ENCODE peak calls at places on chromosomes 3 and 15, in six cellular contexts. One of them, this sample, is unnamed.
A peak's percentile ranks its signal among the peaks of the same experiment; 100 is the strongest.

GRCh38 chr15:92848852-92849598 is 51.1 kb upstream of the CHD2 start:
- DNase-seq in fibroblast of lung: peak; percentile 92
- DNase-seq in neural progenitor cell: no peak
- DNase-seq in MM.1S: no peak
- DNase-seq in PC-3: no peak
- DNase-seq in K562: peak; percentile 43
- DNase-seq in this sample: no peak

GRCh38 chr15:46413799-46414198 is 779.0 kb downstream of the SQOR start:
- DNase-seq in fibroblast of lung: peak; percentile 43
- DNase-seq in neural progenitor cell: no peak
- DNase-seq in MM.1S: no peak
- DNase-seq in PC-3: peak; percentile 12
- DNase-seq in K562: no peak
- DNase-seq in this sample: no peak

GRCh38 chr3:198028718-198029117 is 68.7 kb downstream of the LMLN start:
- DNase-seq in fibroblast of lung: peak; percentile 88
- DNase-seq in neural progenitor cell: no peak
- DNase-seq in MM.1S: no peak
- DNase-seq in PC-3: peak; percentile 8
- DNase-seq in K562: no peak
- DNase-seq in this sample: no peak

GRCh38 chr3:156459434-156459833 is 95.5 kb downstream of the SSR3 start:
- DNase-seq in fibroblast of lung: no peak
- DNase-seq in neural progenitor cell: no peak
- DNase-seq in MM.1S: no peak
- DNase-seq in PC-3: no peak
- DNase-seq in K562: no peak
- DNase-seq in this sample: no peak

GRCh38 chr3:146065573-146066006 is 95.4 kb downstream of the PLOD2 start:
- DNase-seq in fibroblast of lung: peak; percentile 88
- DNase-seq in neural progenitor cell: peak; percentile 61
- DNase-seq in MM.1S: peak; percentile 66
- DNase-seq in PC-3: peak; percentile 82
- DNase-seq in K562: no peak
- DNase-seq in this sample: no peak

GRCh38 chr15:31265871-31266711 is 60.5 kb upstream of the KLF13 start:
- DNase-seq in fibroblast of lung: peak; percentile 38
- DNase-seq in neural progenitor cell: peak; percentile 3
- DNase-seq in MM.1S: peak; percentile 97
- DNase-seq in PC-3: no peak
- DNase-seq in K562: no peak
- DNase-seq in this sample: peak; percentile 31

GRCh38 chr15:31768055-31768454 is 262.3 kb upstream of the CHRNA7 start:
- DNase-seq in fibroblast of lung: no peak
- DNase-seq in neural progenitor cell: no peak
- DNase-seq in MM.1S: no peak
- DNase-seq in PC-3: no peak
- DNase-seq in K562: no peak
- DNase-seq in this sample: no peak

GRCh38 chr3:24299801-24300626 is 194.6 kb downstream of the THRB start:
- DNase-seq in fibroblast of lung: peak; percentile 75
- DNase-seq in neural progenitor cell: no peak
- DNase-seq in MM.1S: no peak
- DNase-seq in PC-3: peak; percentile 87
- DNase-seq in K562: no peak
- DNase-seq in this sample: no peak

GRCh38 chr3:18853269-18853668 is 295.0 kb upstream of the KCNH8 start:
- DNase-seq in fibroblast of lung: no peak
- DNase-seq in neural progenitor cell: no peak
- DNase-seq in MM.1S: peak; percentile 86
- DNase-seq in PC-3: no peak
- DNase-seq in K562: no peak
- DNase-seq in this sample: no peak

GRCh38 chr15:91593081-91593480 is 260.4 kb upstream of the SLCO3A1 start:
- DNase-seq in fibroblast of lung: peak; percentile 59
- DNase-seq in neural progenitor cell: no peak
- DNase-seq in MM.1S: peak; percentile 63
- DNase-seq in PC-3: no peak
- DNase-seq in K562: no peak
- DNase-seq in this sample: no peak

GRCh38 chr3:67400476-67400875 is 253.9 kb downstream of the SUCLG2 start:
- DNase-seq in fibroblast of lung: no peak
- DNase-seq in neural progenitor cell: no peak
- DNase-seq in MM.1S: no peak
- DNase-seq in PC-3: no peak
- DNase-seq in K562: no peak
- DNase-seq in this sample: no peak

GRCh38 chr3:63975705-63976104 is 47.6 kb downstream of the PSMD6 start:
- DNase-seq in fibroblast of lung: peak; percentile 69
- DNase-seq in neural progenitor cell: no peak
- DNase-seq in MM.1S: no peak
- DNase-seq in PC-3: no peak
- DNase-seq in K562: no peak
- DNase-seq in this sample: no peak

GRCh38 chr3:44048196-44048924 is 193.3 kb upstream of the TOPAZ1 start:
- DNase-seq in fibroblast of lung: no peak
- DNase-seq in neural progenitor cell: no peak
- DNase-seq in MM.1S: no peak
- DNase-seq in PC-3: peak; percentile 49
- DNase-seq in K562: no peak
- DNase-seq in this sample: no peak

GRCh38 chr3:36596411-36596810 is 167.9 kb downstream of the DCLK3 start:
- DNase-seq in fibroblast of lung: peak; percentile 1
- DNase-seq in neural progenitor cell: no peak
- DNase-seq in MM.1S: no peak
- DNase-seq in PC-3: no peak
- DNase-seq in K562: no peak
- DNase-seq in this sample: no peak

GRCh38 chr3:16849240-16849639 is 35.5 kb upstream of the PLCL2 start:
- DNase-seq in fibroblast of lung: peak; percentile 37
- DNase-seq in neural progenitor cell: peak; percentile 58
- DNase-seq in MM.1S: peak; percentile 43
- DNase-seq in PC-3: no peak
- DNase-seq in K562: no peak
- DNase-seq in this sample: no peak

GRCh38 chr3:49017978-49018706 is at the start of gene DALRD3:
- DNase-seq in fibroblast of lung: peak; percentile 51
- DNase-seq in neural progenitor cell: peak; percentile 86
- DNase-seq in MM.1S: peak; percentile 67
- DNase-seq in PC-3: peak; percentile 78
- DNase-seq in K562: peak; percentile 65
- DNase-seq in this sample: peak; percentile 86

GRCh38 chr3:13352621-13353131 is 67.4 kb downstream of the NUP210 start:
- DNase-seq in fibroblast of lung: no peak
- DNase-seq in neural progenitor cell: no peak
- DNase-seq in MM.1S: no peak
- DNase-seq in PC-3: peak; percentile 31
- DNase-seq in K562: peak; percentile 93
- DNase-seq in this sample: no peak

GRCh38 chr15:66673410-66674322 is 28.4 kb upstream of the SMAD6 start:
- DNase-seq in fibroblast of lung: no peak
- DNase-seq in neural progenitor cell: peak; percentile 89
- DNase-seq in MM.1S: peak; percentile 24
- DNase-seq in PC-3: no peak
- DNase-seq in K562: peak; percentile 88
- DNase-seq in this sample: peak; percentile 94

GRCh38 chr15:90638241-90638691 is 78.9 kb upstream of the BLM start:
- DNase-seq in fibroblast of lung: no peak
- DNase-seq in neural progenitor cell: peak; percentile 62
- DNase-seq in MM.1S: no peak
- DNase-seq in PC-3: no peak
- DNase-seq in K562: no peak
- DNase-seq in this sample: no peak

GRCh38 chr15:92273732-92274131 is 119.9 kb upstream of the ST8SIA2 start:
- DNase-seq in fibroblast of lung: no peak
- DNase-seq in neural progenitor cell: no peak
- DNase-seq in MM.1S: no peak
- DNase-seq in PC-3: no peak
- DNase-seq in K562: no peak
- DNase-seq in this sample: no peak

GRCh38 chr3:175346573-175347356 is 487.6 kb downstream of the NAALADL2 start:
- DNase-seq in fibroblast of lung: peak; percentile 96
- DNase-seq in neural progenitor cell: no peak
- DNase-seq in MM.1S: peak; percentile 98
- DNase-seq in PC-3: peak; percentile 92
- DNase-seq in K562: no peak
- DNase-seq in this sample: no peak

GRCh38 chr3:107063351-107063750 is 313.9 kb upstream of the CCDC54 start:
- DNase-seq in fibroblast of lung: no peak
- DNase-seq in neural progenitor cell: no peak
- DNase-seq in MM.1S: no peak
- DNase-seq in PC-3: peak; percentile 55
- DNase-seq in K562: no peak
- DNase-seq in this sample: no peak

GRCh38 chr3:107067421-107067820 is 309.8 kb upstream of the CCDC54 start:
- DNase-seq in fibroblast of lung: no peak
- DNase-seq in neural progenitor cell: no peak
- DNase-seq in MM.1S: no peak
- DNase-seq in PC-3: no peak
- DNase-seq in K562: no peak
- DNase-seq in this sample: no peak

GRCh38 chr3:107064445-107065060 is 312.7 kb upstream of the CCDC54 start:
- DNase-seq in fibroblast of lung: peak; percentile 81
- DNase-seq in neural progenitor cell: peak; percentile 79
- DNase-seq in MM.1S: peak; percentile 74
- DNase-seq in PC-3: peak; percentile 91
- DNase-seq in K562: peak; percentile 47
- DNase-seq in this sample: peak; percentile 66

GRCh38 chr3:107065094-107065861 is 312.0 kb upstream of the CCDC54 start:
- DNase-seq in fibroblast of lung: no peak
- DNase-seq in neural progenitor cell: no peak
- DNase-seq in MM.1S: no peak
- DNase-seq in PC-3: peak; percentile 10
- DNase-seq in K562: no peak
- DNase-seq in this sample: no peak

DNA sequence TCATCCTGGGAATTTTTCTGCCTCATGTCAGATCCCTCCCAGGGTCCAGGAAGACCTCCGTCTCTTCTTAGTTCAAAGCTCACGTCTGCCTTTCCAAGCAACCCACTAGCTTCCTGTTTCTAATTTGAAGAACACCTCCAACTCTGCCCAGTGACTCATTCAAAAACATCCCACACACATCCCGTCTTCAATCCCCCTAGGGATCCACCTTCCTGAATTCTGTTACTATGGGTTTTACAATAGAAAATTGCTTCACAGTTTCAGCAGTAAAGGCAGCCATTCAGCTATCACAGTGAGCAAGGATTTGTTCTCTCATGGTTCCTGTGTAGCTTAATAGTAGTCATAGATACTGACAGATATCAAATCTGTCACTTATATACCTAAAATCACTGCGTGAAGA is 308.3 kb upstream of the CCDC54 start:
- DNase-seq in fibroblast of lung: peak; percentile 25
- DNase-seq in neural progenitor cell: no peak
- DNase-seq in MM.1S: no peak
- DNase-seq in PC-3: peak; percentile 42
- DNase-seq in K562: no peak
- DNase-seq in this sample: no peak
- H3K4me2 ChIP-seq in fibroblast of lung: no peak overlapping the region
- H3K4me2 ChIP-seq in neural progenitor cell: no peak overlapping the region
- H3K4me2 ChIP-seq in MM.1S: no peak overlapping the region
- H3K4me2 ChIP-seq in PC-3: peak overlapping the region; percentile 44
- H3K4me2 ChIP-seq in K562: no peak overlapping the region
- H3K4me2 ChIP-seq in this sample: no peak overlapping the region

DNA sequence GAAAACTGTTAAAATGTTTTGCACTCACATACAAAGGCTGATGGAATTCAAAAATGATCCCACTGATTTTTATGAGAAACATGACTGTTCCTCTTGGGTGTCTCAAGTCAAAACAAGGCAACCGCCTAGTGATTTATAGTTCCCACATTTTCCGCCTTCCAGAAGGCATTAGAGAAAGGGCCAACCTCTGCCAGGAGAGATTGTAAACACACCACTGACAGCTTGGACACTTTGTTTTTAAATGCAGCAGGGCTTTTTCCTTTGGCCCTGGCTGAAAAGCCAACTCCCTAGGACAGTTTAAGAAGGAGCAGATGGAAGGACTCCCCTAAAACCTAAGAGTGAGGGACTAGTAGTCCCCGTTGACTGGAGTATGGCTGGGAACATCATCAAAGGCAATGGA is 27.8 kb downstream of the PARP16 start:
- DNase-seq in fibroblast of lung: peak; percentile 73
- DNase-seq in neural progenitor cell: no peak
- DNase-seq in MM.1S: no peak
- DNase-seq in PC-3: no peak
- DNase-seq in K562: no peak
- DNase-seq in this sample: no peak
- H2AFZ ChIP-seq in fibroblast of lung: no peak overlapping the region
- H2AFZ ChIP-seq in neural progenitor cell: no peak overlapping the region
- H2AFZ ChIP-seq in MM.1S: no peak overlapping the region
- H2AFZ ChIP-seq in PC-3: no peak overlapping the region
- H2AFZ ChIP-seq in K562: no peak overlapping the region
- H2AFZ ChIP-seq in this sample: no peak overlapping the region

DNA sequence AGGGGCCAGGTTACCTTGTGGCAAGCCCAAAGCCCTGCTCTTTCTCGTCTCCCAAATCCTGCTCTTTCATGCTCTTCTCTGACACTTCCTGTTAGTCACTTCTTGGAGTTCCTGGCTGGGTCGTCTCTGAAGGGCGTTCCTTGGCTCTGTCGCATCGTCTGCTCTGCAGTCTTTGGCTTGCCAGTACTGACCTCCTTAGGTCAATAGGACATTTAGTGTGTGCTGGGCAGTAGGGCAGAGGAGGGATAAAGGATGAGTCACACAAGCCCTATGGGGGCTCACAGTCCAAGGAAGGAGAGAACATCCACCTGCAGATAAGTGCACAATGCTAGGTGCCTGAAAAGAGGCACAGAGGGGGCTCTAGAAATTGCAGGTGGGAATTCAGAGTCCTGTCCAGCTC is 87.5 kb downstream of the FAM43A start:
- DNase-seq in fibroblast of lung: peak; percentile 33
- DNase-seq in neural progenitor cell: no peak
- DNase-seq in MM.1S: no peak
- DNase-seq in PC-3: peak; percentile 70
- DNase-seq in K562: no peak
- DNase-seq in this sample: no peak
- H3K4me2 ChIP-seq in fibroblast of lung: no peak overlapping the region
- H3K4me2 ChIP-seq in neural progenitor cell: no peak overlapping the region
- H3K4me2 ChIP-seq in MM.1S: no peak overlapping the region
- H3K4me2 ChIP-seq in PC-3: peak overlapping the region; percentile 74
- H3K4me2 ChIP-seq in K562: no peak overlapping the region
- H3K4me2 ChIP-seq in this sample: no peak overlapping the region

DNA sequence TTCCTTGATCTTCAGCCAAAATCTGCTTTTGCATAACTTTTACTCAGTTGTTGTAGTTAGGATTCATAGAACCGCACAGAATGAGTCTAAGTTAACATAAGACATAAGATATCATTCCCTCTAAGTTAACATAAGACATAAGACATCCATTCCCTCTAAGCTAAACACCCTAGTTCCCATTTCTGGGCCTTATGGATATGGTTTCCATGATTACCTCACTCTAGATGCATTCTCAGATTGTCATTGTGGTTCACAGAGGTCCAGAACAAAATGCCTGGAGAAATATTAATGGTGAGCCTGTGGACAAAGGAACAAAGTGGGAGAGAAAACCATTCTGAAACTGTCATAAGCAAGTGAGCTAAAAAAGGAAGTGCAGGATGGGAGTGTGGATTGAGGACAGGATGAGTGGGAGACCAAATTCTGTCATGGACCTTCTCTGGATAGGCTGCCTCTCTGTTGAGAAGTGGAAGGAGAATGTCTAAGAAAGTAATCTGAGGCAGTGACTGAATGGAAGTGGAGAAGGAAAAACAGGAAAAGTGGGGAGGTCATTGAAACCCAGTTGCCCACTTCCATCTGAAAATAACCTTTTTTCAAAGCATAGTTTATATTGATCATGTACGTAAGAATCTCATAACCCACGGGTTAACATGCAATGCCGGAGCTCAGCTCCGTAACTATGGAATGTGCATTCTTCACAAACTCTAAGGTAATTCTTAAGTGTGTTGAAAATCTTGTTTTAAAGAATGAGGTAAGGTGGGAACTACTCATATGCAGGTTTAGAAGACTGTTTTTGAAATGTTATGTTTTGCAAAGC is 37.4 kb upstream of the SECISBP2L start:
- DNase-seq in fibroblast of lung: peak; percentile 71
- DNase-seq in neural progenitor cell: no peak
- DNase-seq in MM.1S: no peak
- DNase-seq in PC-3: no peak
- DNase-seq in K562: no peak
- DNase-seq in this sample: no peak
- H2AFZ ChIP-seq in fibroblast of lung: peak overlapping the region; percentile 65
- H2AFZ ChIP-seq in neural progenitor cell: no peak overlapping the region
- H2AFZ ChIP-seq in MM.1S: no peak overlapping the region
- H2AFZ ChIP-seq in PC-3: no peak overlapping the region
- H2AFZ ChIP-seq in K562: no peak overlapping the region
- H2AFZ ChIP-seq in this sample: no peak overlapping the region

This sample was measured in H9.